ENCODE peak calls at places on chromosomes 4 and X, in five cellular contexts. U is cardiac fibroblast, I is heart left ventricle, X is lower lobe of right lung, C is mucosa of descending colon. S is an unnamed sample.

GRCh38 chrX:39985551-39985950 is 112.2 kb downstream of the BCOR start:
- DNase-seq in X (no peak), U (no peak), C (no peak), I (no peak), S (no peak)

GRCh38 chrX:10011991-10012390 is 44.8 kb downstream of the CLDN34 start:
- DNase-seq in X (peak), U (no peak), I (no peak), C (no peak), S (no peak)

GRCh38 chrX:24332868-24333267 is 19.0 kb upstream of the SUPT20HL2 start:
- DNase-seq in I (no peak), X (no peak), U (peak), C (no peak), S (no peak)

GRCh38 chr4:79334783-79335182 is 8.9 kb upstream of the NAA11 start:
- DNase-seq in I (no peak), C (no peak), U (no peak), X (no peak), S (no peak)

GRCh38 chr4:625631-626031 is 258 bp downstream of the PDE6B start:
- DNase-seq in U (no peak), I (no peak), C (no peak), X (no peak), S (no peak)

GRCh38 chr4:101649790-101650450 is 140.6 kb upstream of the BANK1 start:
- DNase-seq in I (no peak), U (peak), X (no peak), C (no peak), S (no peak)

GRCh38 chr4:159369256-159369655 is 266.4 kb downstream of the RAPGEF2 start:
- DNase-seq in U (no peak), X (no peak), C (no peak), I (no peak), S (no peak)

GRCh38 chr4:104693601-104694201 is 199.0 kb upstream of the CXXC4 start:
- DNase-seq in I (no peak), U (peak), C (peak), X (no peak), S (no peak)

GRCh38 chr4:126799471-126799870 is 833.3 kb upstream of the INTU start:
- DNase-seq in C (no peak), I (no peak), X (no peak), U (peak), S (no peak)

GRCh38 chrX:66012094-66012534 is 27.8 kb downstream of the VSIG4 start:
- DNase-seq in I (no peak), C (no peak), X (no peak), U (no peak), S (no peak)

GRCh38 chrX:73268463-73268862 is 53.8 kb upstream of the NAP1L2 start:
- DNase-seq in C (no peak), U (no peak), I (no peak), X (no peak), S (no peak)

GRCh38 chrX:100872161-100872560 is 2.0 kb downstream of the NOX1 start:
- DNase-seq in C (no peak), I (no peak), U (peak), X (no peak), S (no peak)

GRCh38 chr4:2246384-2247127 is 4.6 kb upstream of the HAUS3 start:
- DNase-seq in U (no peak), I (no peak), C (no peak), X (peak), S (peak)

GRCh38 chr4:5458676-5459075 is 249.7 kb downstream of the EVC2 start:
- DNase-seq in X (no peak), C (no peak), I (no peak), U (no peak), S (no peak)

GRCh38 chr4:143356493-143356892 is 19.8 kb downstream of the GAB1 start:
- DNase-seq in I (no peak), U (no peak), C (peak), X (no peak), S (no peak)

GRCh38 chrX:68997911-68998310 is 167.3 kb downstream of the PJA1 start:
- DNase-seq in C (peak), U (peak), X (no peak), I (peak), S (no peak)

GRCh38 chr4:108398326-108398725 is 222.1 kb upstream of the RPL34 start:
- DNase-seq in U (no peak), X (no peak), C (no peak), I (no peak), S (no peak)

GRCh38 chr4:76226418-76226817 is 12.8 kb upstream of the SCARB2 start:
- DNase-seq in U (no peak), I (no peak), X (no peak), C (no peak), S (no peak)

GRCh38 chr4:6703786-6704185 is 5.9 kb downstream of the MRFAP1L1 start:
- DNase-seq in U (peak), X (no peak), C (no peak), I (no peak), S (no peak)

GRCh38 chr4:6702761-6703160 is 6.9 kb downstream of the MRFAP1L1 start:
- DNase-seq in I (no peak), C (no peak), X (no peak), U (no peak), S (no peak)

GRCh38 chr4:6699903-6700302 is 6.2 kb downstream of the S100P start:
- DNase-seq in X (no peak), U (no peak), I (no peak), C (no peak), S (no peak)

GRCh38 chr4:6705638-6706037 is 4.0 kb downstream of the MRFAP1L1 start:
- DNase-seq in C (no peak), X (no peak), I (no peak), U (no peak), S (no peak)

DNA sequence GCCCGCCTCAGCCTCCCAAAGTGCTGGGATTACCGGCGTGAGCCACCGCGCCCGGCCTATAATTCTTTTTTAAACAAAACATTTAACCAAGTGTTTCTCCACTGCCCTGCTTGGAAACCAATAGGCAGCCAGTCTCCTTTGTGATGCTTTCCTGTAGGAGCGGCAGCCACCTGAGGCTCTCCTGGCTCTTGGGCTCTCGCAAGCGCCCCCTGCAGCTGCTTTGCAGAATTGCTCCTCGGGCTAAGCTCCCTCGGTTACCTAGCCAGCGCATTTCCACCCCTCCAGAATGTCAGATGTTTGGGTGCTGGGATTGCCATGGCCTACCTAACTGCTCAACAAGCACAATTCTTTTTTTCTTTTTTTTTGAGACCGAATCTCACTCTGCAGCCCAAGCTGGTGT is 7.7 kb downstream of the S100P start:
- DNase-seq in I (no peak), U (no peak), C (no peak), X (no peak), S (peak)
- TF ChIP-seq CTCF in I (no peak), U (peak), C (no peak), X (peak), S (peak)

GRCh38 chr4:6694177-6694901 is 661 bp downstream of the S100P start:
- DNase-seq in C (no peak), I (no peak), X (no peak), U (no peak), S (peak)

GRCh38 chr4:6693274-6694176 is at the start of gene S100P:
- DNase-seq in X (no peak), I (no peak), C (peak), U (peak), S (no peak)

GRCh38 chr4:6692379-6692778 is 1.3 kb upstream of the S100P start:
- DNase-seq in X (no peak), U (no peak), C (no peak), I (no peak), S (no peak)

GRCh38 chr4:6695660-6696581 is 2.2 kb downstream of the S100P start:
- DNase-seq in U (no peak), I (no peak), X (no peak), C (peak), S (no peak)

DNA sequence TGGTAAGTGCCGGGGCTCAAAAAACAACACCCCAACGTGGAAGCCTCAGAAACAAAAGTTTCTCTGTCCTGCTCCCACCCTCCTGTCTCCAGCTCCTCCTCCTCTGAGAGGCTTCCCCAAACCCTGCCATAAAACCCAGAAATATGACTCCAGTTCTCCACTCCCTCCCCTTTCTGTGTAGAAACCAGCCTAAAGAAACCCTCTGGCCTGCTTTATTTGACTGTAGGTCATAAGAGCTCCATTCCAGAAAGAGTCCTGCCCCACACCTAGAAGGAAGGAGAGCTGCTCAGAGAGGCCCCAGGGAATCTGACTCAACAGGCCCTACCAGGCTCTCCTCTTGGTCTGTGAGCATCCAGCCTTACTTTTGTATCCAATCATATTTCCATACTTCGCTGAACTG is 872 bp upstream of the S100P start:
- DNase-seq in C (no peak), U (peak), I (no peak), X (no peak), S (no peak)
- TF ChIP-seq CTCF in C (no peak), U (no peak), I (no peak), X (no peak), S (no peak)

DNA sequence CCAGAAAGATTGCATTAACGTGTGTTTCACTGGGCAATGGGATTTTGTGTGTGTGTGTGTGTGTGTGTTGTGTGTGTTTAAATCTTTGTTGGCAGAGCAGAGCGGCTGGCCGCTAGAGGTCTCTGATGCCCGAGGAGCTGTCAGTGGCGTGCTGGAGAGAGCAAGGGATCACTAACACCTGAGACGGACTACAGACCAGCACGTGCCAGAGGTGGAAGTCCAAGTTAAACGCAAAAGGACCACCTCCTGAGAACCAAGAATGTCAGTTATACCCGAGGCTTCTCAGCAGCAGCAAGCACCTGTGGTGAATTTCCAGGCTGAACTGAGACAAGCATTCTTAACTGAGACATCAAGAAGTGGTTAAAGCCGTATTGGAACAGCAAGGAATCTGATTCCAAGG is 9.0 kb upstream of the SLC25A14 start:
- DNase-seq in C (peak), X (peak), I (peak), U (peak), S (peak)
- TF ChIP-seq CTCF in C (no peak), X (no peak), I (peak), U (peak), S (peak)

GRCh38 chr4:165094873-165095272 is 17.8 kb downstream of the TMEM192 start:
- DNase-seq in X (no peak), C (no peak), U (no peak), I (no peak), S (no peak)

GRCh38 chr4:165095291-165095690 is 17.4 kb downstream of the TMEM192 start:
- DNase-seq in I (no peak), X (no peak), U (no peak), C (no peak), S (no peak)

GRCh38 chr4:165101641-165102040 is 11.0 kb downstream of the TMEM192 start:
- DNase-seq in C (no peak), X (no peak), I (no peak), U (no peak), S (no peak)

GRCh38 chr4:165096776-165097175 is 15.9 kb downstream of the TMEM192 start:
- DNase-seq in X (no peak), I (no peak), U (peak), C (no peak), S (peak)
- TF ChIP-seq CTCF in X (peak), I (peak), U (peak), C (no peak), S (peak)

GRCh38 chr4:163679189-163679588 is 184.7 kb downstream of the TMA16 start:
- DNase-seq in I (no peak), C (no peak), U (no peak), X (no peak), S (peak)
- TF ChIP-seq CTCF in I (no peak), C (no peak), U (no peak), X (no peak), S (no peak)

GRCh38 chr4:138919094-138919936 is 96.3 kb upstream of the NOCT start:
- DNase-seq in X (peak), C (peak), I (peak), U (peak), S (peak)
- TF ChIP-seq CTCF in X (peak), C (peak), I (peak), U (peak), S (no peak)

S was measured in GM13976.